ENCODE peak calls at places on chromosome 21, in four cellular contexts. S, Z, V and N are unnamed samples.

GRCh38 chr21:29221259-29221744 is 77.4 kb upstream of the BACH1 start:
- DNase-seq in S (no peak), Z (no peak), V (no peak), N (no peak)

GRCh38 chr21:43812139-43812821 is 22.9 kb downstream of the RRP1 start:
- DNase-seq in S (no peak), Z (no peak), V (no peak), N (no peak)

GRCh38 chr21:37219766-37220432 is 47.2 kb downstream of the VPS26C start:
- DNase-seq in S (no peak), Z (no peak), V (no peak), N (no peak)

GRCh38 chr21:38806942-38807284 is 1.2 kb downstream of the ETS2 start:
- DNase-seq in S (no peak), Z (no peak), V (no peak), N (no peak)

GRCh38 chr21:34011660-34012059 is 61.7 kb upstream of the MRPS6 start:
- DNase-seq in S (no peak), Z (no peak), V (no peak), N (no peak)

GRCh38 chr21:17537299-17537698 is 24.5 kb downstream of the CXADR start:
- DNase-seq in S (no peak), Z (no peak), V (no peak), N (no peak)

GRCh38 chr21:44285547-44285992 is at the start of gene AIRE:
- DNase-seq in S (no peak), Z (no peak), V (no peak), N (no peak)

GRCh38 chr21:31370893-31371652 is 27.0 kb upstream of the TIAM1 start:
- DNase-seq in S (no peak), Z (no peak), V (no peak), N (no peak)

GRCh38 chr21:34367320-34367935 is 3.6 kb downstream of the KCNE2 start:
- DNase-seq in S (peak; percentile 33), Z (peak; percentile 77), V (no peak), N (no peak)

GRCh38 chr21:18499761-18500376 is 96.3 kb upstream of the TMPRSS15 start:
- DNase-seq in S (peak; percentile 61), Z (peak; percentile 69), V (peak; percentile 37), N (peak; percentile 25)

GRCh38 chr21:32887026-32887425 is 115.5 kb upstream of the PAXBP1 start:
- DNase-seq in S (no peak), Z (no peak), V (no peak), N (no peak)

GRCh38 chr21:40143822-40144525 is 276.7 kb downstream of the PCP4 start:
- DNase-seq in S (peak; percentile 61), Z (peak; percentile 69), V (peak; percentile 49), N (peak; percentile 60)

GRCh38 chr21:44082648-44083436 is 24.4 kb upstream of the PWP2 start:
- DNase-seq in S (no peak), Z (no peak), V (no peak), N (no peak)

GRCh38 chr21:46151261-46151988 is 4.0 kb downstream of the FTCD start:
- DNase-seq in S (no peak), Z (no peak), V (no peak), N (no peak)
- TF ChIP-seq CTCF in S (no peak), Z (no peak), V (no peak), N (no peak)

GRCh38 chr21:45447821-45448220 is 42.9 kb downstream of the COL18A1 start:
- DNase-seq in S (no peak), Z (no peak), V (no peak), N (no peak)

GRCh38 chr21:45449658-45450502 is 44.9 kb downstream of the COL18A1 start:
- DNase-seq in S (no peak), Z (no peak), V (no peak), N (no peak)

GRCh38 chr21:45448810-45449657 is 44.1 kb downstream of the COL18A1 start:
- DNase-seq in S (no peak), Z (no peak), V (no peak), N (no peak)

GRCh38 chr21:45450741-45451740 is 46.1 kb downstream of the COL18A1 start:
- DNase-seq in S (no peak), Z (no peak), V (no peak), N (no peak)

GRCh38 chr21:45448283-45448809 is 43.4 kb downstream of the COL18A1 start:
- DNase-seq in S (no peak), Z (no peak), V (no peak), N (no peak)
- TF ChIP-seq CTCF in S (no peak), Z (no peak), V (no peak), N (no peak)

GRCh38 chr21:45324430-45325205 is 36.9 kb upstream of the POFUT2 start:
- DNase-seq in S (no peak), Z (no peak), V (no peak), N (no peak)
- TF ChIP-seq CTCF in S (no peak), Z (peak; percentile 5), V (no peak), N (no peak)

GRCh38 chr21:42591170-42591869 is 62.1 kb upstream of the PDE9A start:
- DNase-seq in S (no peak), Z (no peak), V (no peak), N (no peak)

GRCh38 chr21:42592156-42592820 is 61.1 kb upstream of the PDE9A start:
- DNase-seq in S (no peak), Z (no peak), V (no peak), N (no peak)

GRCh38 chr21:42593815-42594157 is 59.6 kb upstream of the PDE9A start:
- DNase-seq in S (no peak), Z (no peak), V (no peak), N (no peak)

GRCh38 chr21:42594616-42595280 is 58.7 kb upstream of the PDE9A start:
- DNase-seq in S (no peak), Z (no peak), V (no peak), N (no peak)

GRCh38 chr21:42593007-42593814 is 60.2 kb upstream of the PDE9A start:
- DNase-seq in S (peak; percentile 80), Z (peak; percentile 69), V (peak; percentile 55), N (peak; percentile 51)
- TF ChIP-seq CTCF in S (peak; percentile 49), Z (peak; percentile 83), V (peak; percentile 79), N (peak; percentile 53)

GRCh38 chr21:35810431-35810970 is 249.8 kb downstream of the SETD4 start:
- DNase-seq in S (no peak), Z (no peak), V (no peak), N (no peak)

GRCh38 chr21:35812679-35813078 is 247.6 kb downstream of the SETD4 start:
- DNase-seq in S (no peak), Z (no peak), V (no peak), N (no peak)

GRCh38 chr21:35814858-35815619 is 245.3 kb downstream of the SETD4 start:
- DNase-seq in S (no peak), Z (no peak), V (no peak), N (no peak)

GRCh38 chr21:35811115-35811806 is 249.1 kb downstream of the SETD4 start:
- DNase-seq in S (no peak), Z (no peak), V (no peak), N (no peak)
- TF ChIP-seq CTCF in S (no peak), Z (no peak), V (no peak), N (no peak)

GRCh38 chr21:41901099-41901498 is 22.0 kb upstream of the PRDM15 start:
- DNase-seq in S (no peak), Z (no peak), V (no peak), N (no peak)
- TF ChIP-seq CTCF in S (no peak), Z (no peak), V (no peak), N (no peak)

DNA sequence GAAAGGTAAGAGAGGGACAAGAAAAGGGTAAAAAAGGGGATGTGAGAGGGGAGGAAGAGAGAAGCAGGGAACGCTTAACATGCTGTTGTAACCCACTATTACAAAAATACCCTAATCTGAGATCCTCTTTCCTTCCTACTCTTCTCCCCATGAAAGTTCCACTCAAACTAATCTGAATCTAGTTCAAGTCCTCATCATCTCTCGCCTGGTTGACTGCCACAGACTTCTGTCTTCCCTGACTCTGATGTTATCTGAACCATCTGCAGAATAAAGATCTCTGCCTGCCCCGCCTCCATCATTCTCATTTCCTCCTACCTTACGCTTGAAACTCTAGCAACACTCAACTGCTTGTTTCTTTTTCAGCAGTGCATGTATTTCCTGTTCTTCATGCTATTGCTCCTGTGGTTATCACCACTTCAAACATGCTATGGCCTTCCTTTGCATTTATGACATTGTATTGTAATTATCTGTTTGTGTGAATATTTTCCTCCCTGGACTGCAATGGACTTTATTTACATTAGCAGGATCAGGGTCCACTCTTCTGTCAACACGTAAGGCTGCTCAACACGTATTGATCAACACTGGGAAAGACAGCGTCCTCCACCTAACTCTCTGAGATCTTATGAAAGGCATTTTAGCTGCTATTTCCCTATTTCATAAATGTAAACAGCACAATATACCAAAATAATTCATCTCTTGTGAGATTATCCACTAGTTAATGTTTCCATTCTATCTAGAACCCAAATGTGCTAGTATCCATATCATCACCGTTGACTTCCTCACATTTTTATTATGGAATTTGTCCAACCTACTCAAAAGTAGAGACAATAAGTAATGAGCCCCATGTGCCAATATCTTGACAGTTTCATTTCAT is 215.5 kb upstream of the USP25 start:
- DNase-seq in S (no peak), Z (no peak), V (no peak), N (no peak)
- TF ChIP-seq CTCF in S (no peak), Z (no peak), V (no peak), N (no peak)

DNA sequence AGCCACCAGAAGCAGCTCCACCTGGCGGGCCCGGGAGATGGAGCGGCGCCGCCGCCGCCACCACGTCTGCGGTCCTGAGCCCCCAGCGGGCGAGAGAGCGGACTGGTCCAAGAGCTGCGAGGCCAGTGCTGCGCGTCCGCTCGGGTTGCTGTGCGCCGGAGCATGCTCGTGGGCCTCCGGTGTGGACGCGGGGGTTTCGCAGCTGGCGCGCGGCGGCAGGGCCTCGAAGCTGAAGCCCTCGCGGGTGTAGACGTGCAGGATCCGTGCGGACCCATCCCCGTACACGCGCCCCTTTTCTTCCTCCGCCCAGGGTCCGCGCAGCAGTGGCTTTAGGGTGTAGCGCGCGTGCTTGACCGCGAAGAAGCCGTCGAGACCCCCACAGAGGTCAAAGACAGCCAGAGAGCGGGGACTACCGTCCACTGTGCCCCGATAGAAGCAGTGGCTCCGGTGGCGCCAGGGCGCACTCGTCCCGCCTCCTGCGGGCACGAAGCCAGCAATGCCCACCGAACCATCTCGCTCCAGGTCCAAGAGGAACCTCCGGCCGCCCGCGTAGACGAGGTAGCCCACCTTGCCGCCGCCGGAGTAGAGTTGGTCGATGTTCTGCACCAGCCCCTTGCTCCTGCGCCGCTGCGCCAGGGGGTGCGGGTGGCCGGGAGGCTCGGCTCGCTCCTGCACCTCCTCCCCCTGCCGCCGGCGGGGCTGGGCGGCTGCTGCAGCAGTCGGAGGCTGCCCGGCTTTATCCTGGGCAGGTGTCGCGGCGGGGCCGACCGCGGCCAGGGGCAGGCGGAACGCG is 1.1 kb downstream of the ADAMTS5 start:
- DNase-seq in S (peak; percentile 72), Z (no peak), V (peak; percentile 71), N (peak; percentile 72)
- TF ChIP-seq CTCF in S (peak; percentile 7), Z (peak; percentile 20), V (peak; percentile 71), N (peak; percentile 19)